ENCODE peak calls at places on chromosomes 16 and 17, in five cellular contexts. One of them, this sample, is unnamed.

GRCh38 chr17:74108126-74108705 is 95.3 kb upstream of the RPL38 start:
- DNase-seq in HEK293T: no peak
- DNase-seq in K562: no peak
- DNase-seq in GM12878: no peak
- DNase-seq in A549: no peak
- DNase-seq in this sample: no peak

GRCh38 chr17:55770220-55770870 is 19.5 kb downstream of the PCTP start:
- DNase-seq in HEK293T: peak; percentile 69
- DNase-seq in GM12878: no peak
- DNase-seq in A549: peak; percentile 64
- DNase-seq in K562: peak; percentile 64
- DNase-seq in this sample: peak; percentile 72

GRCh38 chr16:49600541-49600940 is 226.9 kb downstream of the C16orf78 start:
- DNase-seq in GM12878: no peak
- DNase-seq in A549: no peak
- DNase-seq in HEK293T: no peak
- DNase-seq in K562: no peak
- DNase-seq in this sample: no peak

GRCh38 chr17:21419299-21420239 is 43.4 kb downstream of the KCNJ12 start:
- DNase-seq in A549: no peak
- DNase-seq in K562: no peak
- DNase-seq in HEK293T: no peak
- DNase-seq in GM12878: no peak
- DNase-seq in this sample: no peak

GRCh38 chr17:1325766-1326165 is 46.3 kb downstream of the TRARG1 start:
- DNase-seq in A549: no peak
- DNase-seq in K562: no peak
- DNase-seq in GM12878: no peak
- DNase-seq in HEK293T: no peak
- DNase-seq in this sample: no peak

GRCh38 chr17:3639981-3640596 is 3.5 kb downstream of the CTNS start:
- DNase-seq in HEK293T: no peak
- DNase-seq in A549: no peak
- DNase-seq in GM12878: no peak
- DNase-seq in K562: peak; percentile 69
- DNase-seq in this sample: peak; percentile 74

GRCh38 chr17:1002771-1003555 is 6.0 kb downstream of the TIMM22 start:
- DNase-seq in A549: no peak
- DNase-seq in GM12878: no peak
- DNase-seq in HEK293T: no peak
- DNase-seq in K562: no peak
- DNase-seq in this sample: peak; percentile 89

GRCh38 chr17:74379495-74380085 is 12.3 kb downstream of the GPR142 start:
- DNase-seq in K562: peak; percentile 89
- DNase-seq in A549: peak; percentile 85
- DNase-seq in HEK293T: peak; percentile 94
- DNase-seq in GM12878: peak; percentile 40
- DNase-seq in this sample: peak; percentile 47

GRCh38 chr17:62882284-62882683 is 74.2 kb upstream of the MARCHF10 start:
- DNase-seq in GM12878: no peak
- DNase-seq in HEK293T: no peak
- DNase-seq in K562: no peak
- DNase-seq in A549: no peak
- DNase-seq in this sample: no peak

GRCh38 chr17:44279586-44280344 is 11.8 kb upstream of the SLC4A1 start:
- DNase-seq in K562: peak; percentile 82
- DNase-seq in GM12878: peak; percentile 66
- DNase-seq in HEK293T: no peak
- DNase-seq in A549: peak; percentile 51
- DNase-seq in this sample: peak; percentile 91

GRCh38 chr16:14460726-14461125 is 169.3 kb downstream of the PARN start:
- DNase-seq in HEK293T: no peak
- DNase-seq in A549: no peak
- DNase-seq in GM12878: no peak
- DNase-seq in K562: no peak
- DNase-seq in this sample: no peak

GRCh38 chr16:11340710-11341109 is 4.5 kb upstream of the RMI2 start:
- DNase-seq in K562: no peak
- DNase-seq in HEK293T: no peak
- DNase-seq in A549: no peak
- DNase-seq in GM12878: no peak
- DNase-seq in this sample: no peak

GRCh38 chr16:77271532-77272426 is 72.6 kb downstream of the SYCE1L start:
- DNase-seq in GM12878: no peak
- DNase-seq in K562: no peak
- DNase-seq in HEK293T: no peak
- DNase-seq in A549: no peak
- DNase-seq in this sample: no peak

GRCh38 chr17:33267279-33267790 is 25.8 kb downstream of the ASIC2 start:
- DNase-seq in HEK293T: no peak
- DNase-seq in GM12878: no peak
- DNase-seq in K562: no peak
- DNase-seq in A549: peak; percentile 71
- DNase-seq in this sample: peak; percentile 94

GRCh38 chr17:79255926-79256325 is 181.3 kb downstream of the ENGASE start:
- DNase-seq in GM12878: no peak
- DNase-seq in HEK293T: no peak
- DNase-seq in K562: no peak
- DNase-seq in A549: no peak
- DNase-seq in this sample: no peak

GRCh38 chr16:2156025-2156848 is 655 bp downstream of the TRAF7 start:
- DNase-seq in A549: no peak
- DNase-seq in GM12878: no peak
- DNase-seq in K562: peak; percentile 39
- DNase-seq in HEK293T: no peak
- DNase-seq in this sample: peak; percentile 76

GRCh38 chr17:8954339-8954738 is 11.2 kb downstream of the PIK3R5 start:
- DNase-seq in K562: no peak
- DNase-seq in GM12878: no peak
- DNase-seq in A549: no peak
- DNase-seq in HEK293T: no peak
- DNase-seq in this sample: no peak

GRCh38 chr17:3894927-3895343 is 2.1 kb upstream of the CAMKK1 start:
- DNase-seq in A549: peak; percentile 52
- DNase-seq in K562: no peak
- DNase-seq in HEK293T: no peak
- DNase-seq in GM12878: no peak
- DNase-seq in this sample: peak; percentile 47

GRCh38 chr16:83470406-83470805 is 337.4 kb upstream of the HSBP1 start:
- DNase-seq in A549: no peak
- DNase-seq in HEK293T: no peak
- DNase-seq in GM12878: no peak
- DNase-seq in K562: no peak
- DNase-seq in this sample: peak; percentile 45

GRCh38 chr16:67013238-67013822 is 15.6 kb upstream of the CBFB start:
- DNase-seq in K562: no peak
- DNase-seq in A549: no peak
- DNase-seq in GM12878: no peak
- DNase-seq in HEK293T: no peak
- DNase-seq in this sample: no peak

GRCh38 chr17:80358131-80358530 is 56.8 kb upstream of the ENDOV start:
- DNase-seq in K562: no peak
- DNase-seq in A549: no peak
- DNase-seq in GM12878: no peak
- DNase-seq in HEK293T: no peak
- DNase-seq in this sample: no peak

GRCh38 chr17:63364387-63364786 is 81.7 kb downstream of the CYB561 start:
- DNase-seq in K562: no peak
- DNase-seq in GM12878: no peak
- DNase-seq in A549: no peak
- DNase-seq in HEK293T: no peak
- DNase-seq in this sample: peak; percentile 61

GRCh38 chr16:1265826-1266225 is 10.0 kb downstream of the TPSD1 start:
- DNase-seq in GM12878: no peak
- DNase-seq in K562: no peak
- DNase-seq in HEK293T: no peak
- DNase-seq in A549: no peak
- DNase-seq in this sample: no peak

GRCh38 chr17:42275527-42276358 is 448 bp downstream of the STAT5B start:
- DNase-seq in K562: peak; percentile 72
- DNase-seq in GM12878: no peak
- DNase-seq in A549: no peak
- DNase-seq in HEK293T: peak; percentile 19
- DNase-seq in this sample: peak; percentile 59

DNA sequence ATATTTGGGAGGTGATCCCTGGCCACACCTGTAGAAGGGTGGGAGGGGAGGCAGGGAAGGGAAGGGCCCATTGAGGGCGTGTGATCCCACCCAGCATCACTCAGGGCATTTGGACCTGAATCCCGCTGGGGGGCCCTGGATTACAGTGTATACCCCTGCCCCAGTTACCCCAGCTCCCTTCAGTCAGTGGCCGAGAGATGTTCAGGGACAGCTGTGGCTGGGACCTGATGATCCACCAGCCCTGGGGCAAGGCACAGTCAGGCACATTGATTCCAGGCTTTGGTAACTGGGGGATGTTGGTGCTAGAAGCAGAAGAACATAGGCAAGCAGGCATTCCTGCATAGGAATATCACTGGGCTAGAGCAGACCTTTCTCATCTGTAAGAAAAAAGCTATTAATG is 170.3 kb downstream of the FOXL1 start:
- DNase-seq in HEK293T: no peak
- DNase-seq in K562: no peak
- DNase-seq in A549: no peak
- DNase-seq in GM12878: no peak
- DNase-seq in this sample: no peak
- TF ChIP-seq BHLHE40 in HEK293T: no peak
- TF ChIP-seq BHLHE40 in K562: no peak
- TF ChIP-seq BHLHE40 in A549: no peak
- TF ChIP-seq BHLHE40 in GM12878: no peak
- TF ChIP-seq BHLHE40 in this sample: no peak

DNA sequence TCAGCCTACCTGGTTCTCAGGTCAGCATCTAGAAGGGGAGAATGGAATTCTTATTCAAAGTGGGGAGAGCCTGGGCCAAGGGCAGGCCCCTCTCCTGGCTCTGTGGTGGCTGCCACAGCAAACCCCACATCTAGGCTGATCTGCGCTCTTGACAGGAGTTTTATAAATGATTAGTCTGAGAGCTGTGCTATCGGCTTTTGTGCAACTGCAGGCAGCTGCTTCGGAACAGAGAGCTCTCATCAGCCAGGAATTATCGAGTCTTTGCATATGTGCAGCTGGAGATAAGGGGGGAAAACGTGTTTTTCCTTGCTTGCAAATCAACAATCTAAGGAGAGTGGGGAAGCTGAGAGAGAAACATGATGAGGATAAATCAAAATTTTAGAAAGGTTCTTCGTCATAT is 91.7 kb downstream of the HS3ST3A1 start:
- DNase-seq in GM12878: no peak
- DNase-seq in K562: peak; percentile 77
- DNase-seq in A549: no peak
- DNase-seq in HEK293T: no peak
- DNase-seq in this sample: peak; percentile 61
- TF ChIP-seq BHLHE40 in GM12878: no peak
- TF ChIP-seq BHLHE40 in K562: peak; percentile 96
- TF ChIP-seq BHLHE40 in A549: no peak
- TF ChIP-seq BHLHE40 in HEK293T: no peak
- TF ChIP-seq BHLHE40 in this sample: no peak

GRCh38 chr17:69872675-69873262 is 202.3 kb upstream of the KCNJ16 start:
- DNase-seq in HEK293T: no peak
- DNase-seq in A549: no peak
- DNase-seq in GM12878: no peak
- DNase-seq in K562: no peak
- DNase-seq in this sample: no peak
- TF ChIP-seq BHLHE40 in HEK293T: no peak
- TF ChIP-seq BHLHE40 in A549: no peak
- TF ChIP-seq BHLHE40 in GM12878: no peak
- TF ChIP-seq BHLHE40 in K562: no peak
- TF ChIP-seq BHLHE40 in this sample: no peak

GRCh38 chr17:76994237-76994637 is 126.0 kb downstream of the MGAT5B start:
- DNase-seq in HEK293T: no peak
- DNase-seq in K562: no peak
- DNase-seq in A549: peak; percentile 39
- DNase-seq in GM12878: no peak
- DNase-seq in this sample: no peak
- TF ChIP-seq BHLHE40 in HEK293T: no peak
- TF ChIP-seq BHLHE40 in K562: no peak
- TF ChIP-seq BHLHE40 in A549: no peak
- TF ChIP-seq BHLHE40 in GM12878: no peak
- TF ChIP-seq BHLHE40 in this sample: no peak

GRCh38 chr17:66255112-66255511 is 25.9 kb upstream of the APOH start:
- DNase-seq in GM12878: no peak
- DNase-seq in HEK293T: peak; percentile 68
- DNase-seq in K562: peak; percentile 52
- DNase-seq in A549: peak; percentile 88
- DNase-seq in this sample: peak; percentile 83
- TF ChIP-seq BHLHE40 in GM12878: no peak
- TF ChIP-seq BHLHE40 in HEK293T: no peak
- TF ChIP-seq BHLHE40 in K562: no peak
- TF ChIP-seq BHLHE40 in A549: no peak
- TF ChIP-seq BHLHE40 in this sample: no peak

GRCh38 chr16:75042423-75043174 is 43.8 kb downstream of the ZNRF1 start:
- DNase-seq in GM12878: no peak
- DNase-seq in A549: no peak
- DNase-seq in K562: no peak
- DNase-seq in HEK293T: no peak
- DNase-seq in this sample: no peak
- TF ChIP-seq BHLHE40 in GM12878: no peak
- TF ChIP-seq BHLHE40 in A549: no peak
- TF ChIP-seq BHLHE40 in K562: no peak
- TF ChIP-seq BHLHE40 in HEK293T: no peak
- TF ChIP-seq BHLHE40 in this sample: no peak

GRCh38 chr17:48470388-48471034 is 40.5 kb upstream of the SKAP1 start:
- DNase-seq in HEK293T: no peak
- DNase-seq in K562: no peak
- DNase-seq in GM12878: no peak
- DNase-seq in A549: peak; percentile 28
- DNase-seq in this sample: peak; percentile 62
- TF ChIP-seq BHLHE40 in HEK293T: no peak
- TF ChIP-seq BHLHE40 in K562: no peak
- TF ChIP-seq BHLHE40 in GM12878: no peak
- TF ChIP-seq BHLHE40 in A549: no peak
- TF ChIP-seq BHLHE40 in this sample: no peak